ENCODE peak calls at places on chromosome 9, in five cellular contexts. L is T-helper 22 cell; A is SIG-M5; P is activated T-helper 1 cell treated with anti-CD3 and anti-CD28 coated beads, Interleukin-12 subunit alpha, Interleukin-12 subunit beta, Interleukin-2, Interleukin-4 antibody, amounts not matched to agents 30 ng/mL and 10 ng/mL and 1 ng/mL, durations not matched to agents 14 hours and 24 hours and 36 hours; Y is suprapubic skin. N is an unnamed sample.

GRCh38 chr9:120477534-120478001 is 102.4 kb downstream of the CDK5RAP2 start:
- DNase-seq in L (no peak), A (no peak), P (peak), Y (peak), N (peak)

GRCh38 chr9:115022760-115023434 is 92.5 kb upstream of the TNFSF8 start:
- DNase-seq in L (no peak), A (no peak), P (no peak), Y (no peak), N (no peak)

GRCh38 chr9:83151627-83152137 is 88.7 kb upstream of the RASEF start:
- DNase-seq in L (no peak), A (no peak), P (no peak), Y (no peak), N (no peak)

GRCh38 chr9:94011134-94011533 is 56.0 kb upstream of the BARX1 start:
- DNase-seq in L (no peak), A (no peak), P (no peak), Y (no peak), N (no peak)

GRCh38 chr9:114283551-114284111 is 39.3 kb upstream of the ORM1 start:
- DNase-seq in L (no peak), A (no peak), P (no peak), Y (peak), N (no peak)

GRCh38 chr9:34554211-34555001 is 31.6 kb upstream of the ENHO start:
- DNase-seq in L (no peak), A (no peak), P (no peak), Y (no peak), N (no peak)

GRCh38 chr9:123715258-123715657 is 214.7 kb downstream of the DENND1A start:
- DNase-seq in L (no peak), A (no peak), P (no peak), Y (no peak), N (no peak)

GRCh38 chr9:120410925-120411501 is 169.0 kb downstream of the CDK5RAP2 start:
- DNase-seq in L (no peak), A (no peak), P (no peak), Y (no peak), N (no peak)

GRCh38 chr9:95494416-95495371 is 22.1 kb downstream of the PTCH1 start:
- DNase-seq in L (peak), A (no peak), P (peak), Y (no peak), N (no peak)

GRCh38 chr9:97041898-97042297 is 3.0 kb upstream of the CTSV start:
- DNase-seq in L (no peak), A (no peak), P (no peak), Y (no peak), N (no peak)

GRCh38 chr9:136291306-136292025 is 12.4 kb downstream of the CCDC187 start:
- DNase-seq in L (no peak), A (no peak), P (no peak), Y (no peak), N (no peak)

GRCh38 chr9:110116543-110116885 is 91.4 kb downstream of the C9orf152 start:
- DNase-seq in L (no peak), A (no peak), P (no peak), Y (no peak), N (no peak)

GRCh38 chr9:121133104-121133816 is 58.5 kb downstream of the CNTRL start:
- DNase-seq in L (peak), A (no peak), P (peak), Y (no peak), N (no peak)

GRCh38 chr9:129166962-129167557 is 11.0 kb downstream of the IER5L start:
- DNase-seq in L (no peak), A (no peak), P (no peak), Y (peak), N (peak)

GRCh38 chr9:120928720-120929389 is 2.3 kb upstream of the TRAF1 start:
- DNase-seq in L (peak), A (no peak), P (peak), Y (peak), N (peak)

GRCh38 chr9:91879231-91879630 is 70.8 kb downstream of the ROR2 start:
- DNase-seq in L (no peak), A (no peak), P (no peak), Y (no peak), N (no peak)

GRCh38 chr9:37967272-37967581 is 63.3 kb upstream of the SLC25A51 start:
- DNase-seq in L (no peak), A (no peak), P (no peak), Y (no peak), N (no peak)

GRCh38 chr9:72353455-72354116 is 11.4 kb downstream of the ZFAND5 start:
- DNase-seq in L (no peak), A (no peak), P (no peak), Y (no peak), N (no peak)

GRCh38 chr9:2427016-2427891 is 194.3 kb upstream of the VLDLR start:
- DNase-seq in L (no peak), A (no peak), P (no peak), Y (no peak), N (no peak)

GRCh38 chr9:134844821-134845220 is 35.8 kb upstream of the FCN2 start:
- DNase-seq in L (no peak), A (no peak), P (no peak), Y (no peak), N (no peak)

GRCh38 chr9:33202552-33203300 is 35.6 kb upstream of the B4GALT1 start:
- DNase-seq in L (no peak), A (no peak), P (peak), Y (no peak), N (peak)

GRCh38 chr9:76101472-76101871 is 211.0 kb downstream of the PCSK5 start:
- DNase-seq in L (no peak), A (no peak), P (no peak), Y (no peak), N (no peak)

GRCh38 chr9:80175286-80175906 is 603.6 kb downstream of the TLE4 start:
- DNase-seq in L (no peak), A (no peak), P (no peak), Y (no peak), N (no peak)

GRCh38 chr9:36878161-36878560 is 155.9 kb downstream of the PAX5 start:
- DNase-seq in L (no peak), A (no peak), P (no peak), Y (no peak), N (no peak)

GRCh38 chr9:133534346-133535284 is at the start of gene ADAMTSL2:
- DNase-seq in L (no peak), A (no peak), P (no peak), Y (no peak), N (no peak)

GRCh38 chr9:91495450-91495849 is 71.8 kb upstream of the NFIL3 start:
- DNase-seq in L (no peak), A (no peak), P (no peak), Y (no peak), N (no peak)

GRCh38 chr9:131943397-131943796 is 136.3 kb downstream of the MED27 start:
- DNase-seq in L (no peak), A (no peak), P (no peak), Y (no peak), N (no peak)

GRCh38 chr9:76521906-76522305 is 62.9 kb downstream of the GCNT1 start:
- DNase-seq in L (no peak), A (no peak), P (no peak), Y (no peak), N (no peak)

GRCh38 chr9:131474711-131475110 is 28.0 kb upstream of the POMT1 start:
- DNase-seq in L (no peak), A (no peak), P (no peak), Y (peak), N (no peak)

GRCh38 chr9:83011611-83012010 is 51.3 kb downstream of the RASEF start:
- DNase-seq in L (no peak), A (no peak), P (no peak), Y (no peak), N (no peak)

GRCh38 chr9:119675951-119676350 is 306.7 kb upstream of the BRINP1 start:
- DNase-seq in L (no peak), A (no peak), P (no peak), Y (no peak), N (no peak)

GRCh38 chr9:117170567-117170966 is 244.3 kb downstream of the ASTN2 start:
- DNase-seq in L (no peak), A (no peak), P (no peak), Y (no peak), N (no peak)

GRCh38 chr9:6904366-6904765 is 146.6 kb downstream of the KDM4C start:
- DNase-seq in L (no peak), A (no peak), P (no peak), Y (no peak), N (no peak)

GRCh38 chr9:93120846-93121315 is 13.2 kb downstream of the NINJ1 start:
- DNase-seq in L (no peak), A (no peak), P (no peak), Y (peak), N (no peak)

GRCh38 chr9:94903961-94904421 is 177.5 kb downstream of the AOPEP start:
- DNase-seq in L (no peak), A (no peak), P (no peak), Y (no peak), N (no peak)

GRCh38 chr9:127540664-127541041 is 71.4 kb upstream of the STXBP1 start:
- DNase-seq in L (no peak), A (no peak), P (no peak), Y (no peak), N (no peak)

GRCh38 chr9:37923796-37924430 is 20.0 kb upstream of the SLC25A51 start:
- DNase-seq in L (no peak), A (no peak), P (no peak), Y (peak), N (no peak)

GRCh38 chr9:132048191-132048590 is 31.5 kb downstream of the MED27 start:
- DNase-seq in L (no peak), A (no peak), P (no peak), Y (no peak), N (no peak)

GRCh38 chr9:110249639-110250038 is 6.7 kb downstream of the TXN start:
- DNase-seq in L (no peak), A (no peak), P (no peak), Y (no peak), N (no peak)